ENCODE peak calls at places on chromosome X, in ten cellular contexts. One of them, this sample, is unnamed.
A peak's percentile ranks its signal among the peaks of the same experiment; 100 is the strongest.

GRCh38 chrX:67555578-67556203 is 11.9 kb downstream of the AR start:
- DNase-seq in non-pigmented ciliary epithelial cell: no peak
- DNase-seq in kidney tubule cell: peak; percentile 62
- DNase-seq in naive B cell: no peak
- DNase-seq in activated CD4-positive, alpha-beta T cell treated with anti-CD3 and anti-CD28 coated beads, Interleukin-2, amount 10 ng/mL, durations not matched to agents 7 days and 5 days: no peak
- DNase-seq in body of pancreas: peak; percentile 12
- DNase-seq in anterior cingulate cortex: no peak
- DNase-seq in stomach: peak; percentile 43
- DNase-seq in activated CD8-positive, alpha-beta T cell treated with anti-CD3 and anti-CD28 coated beads for 36 hours: no peak
- DNase-seq in SW480: peak; percentile 18
- DNase-seq in this sample: no peak

GRCh38 chrX:52923781-52924241 is 26.7 kb downstream of the FAM156B start:
- DNase-seq in non-pigmented ciliary epithelial cell: no peak
- DNase-seq in kidney tubule cell: peak; percentile 54
- DNase-seq in naive B cell: peak; percentile 41
- DNase-seq in activated CD4-positive, alpha-beta T cell treated with anti-CD3 and anti-CD28 coated beads, Interleukin-2, amount 10 ng/mL, durations not matched to agents 7 days and 5 days: no peak
- DNase-seq in body of pancreas: no peak
- DNase-seq in anterior cingulate cortex: no peak
- DNase-seq in stomach: peak; percentile 44
- DNase-seq in activated CD8-positive, alpha-beta T cell treated with anti-CD3 and anti-CD28 coated beads for 36 hours: no peak
- DNase-seq in SW480: peak; percentile 17
- DNase-seq in this sample: no peak

GRCh38 chrX:47501226-47502071 is 18.4 kb upstream of the ZNF41 start:
- DNase-seq in non-pigmented ciliary epithelial cell: no peak
- DNase-seq in kidney tubule cell: no peak
- DNase-seq in naive B cell: no peak
- DNase-seq in activated CD4-positive, alpha-beta T cell treated with anti-CD3 and anti-CD28 coated beads, Interleukin-2, amount 10 ng/mL, durations not matched to agents 7 days and 5 days: no peak
- DNase-seq in body of pancreas: no peak
- DNase-seq in anterior cingulate cortex: no peak
- DNase-seq in stomach: no peak
- DNase-seq in activated CD8-positive, alpha-beta T cell treated with anti-CD3 and anti-CD28 coated beads for 36 hours: no peak
- DNase-seq in SW480: peak; percentile 63
- DNase-seq in this sample: no peak

GRCh38 chrX:129655547-129656248 is 942 bp upstream of the APLN start:
- DNase-seq in non-pigmented ciliary epithelial cell: no peak
- DNase-seq in kidney tubule cell: peak; percentile 34
- DNase-seq in naive B cell: no peak
- DNase-seq in activated CD4-positive, alpha-beta T cell treated with anti-CD3 and anti-CD28 coated beads, Interleukin-2, amount 10 ng/mL, durations not matched to agents 7 days and 5 days: peak; percentile 29
- DNase-seq in body of pancreas: no peak
- DNase-seq in anterior cingulate cortex: no peak
- DNase-seq in stomach: peak; percentile 22
- DNase-seq in activated CD8-positive, alpha-beta T cell treated with anti-CD3 and anti-CD28 coated beads for 36 hours: no peak
- DNase-seq in SW480: peak; percentile 59
- DNase-seq in this sample: no peak

GRCh38 chrX:18406531-18407266 is 18.7 kb upstream of the CDKL5 start:
- DNase-seq in non-pigmented ciliary epithelial cell: no peak
- DNase-seq in kidney tubule cell: no peak
- DNase-seq in naive B cell: no peak
- DNase-seq in activated CD4-positive, alpha-beta T cell treated with anti-CD3 and anti-CD28 coated beads, Interleukin-2, amount 10 ng/mL, durations not matched to agents 7 days and 5 days: no peak
- DNase-seq in body of pancreas: no peak
- DNase-seq in anterior cingulate cortex: no peak
- DNase-seq in stomach: no peak
- DNase-seq in activated CD8-positive, alpha-beta T cell treated with anti-CD3 and anti-CD28 coated beads for 36 hours: no peak
- DNase-seq in SW480: no peak
- DNase-seq in this sample: no peak

GRCh38 chrX:109740076-109740809 is 7.2 kb upstream of the ACSL4 start:
- DNase-seq in non-pigmented ciliary epithelial cell: no peak
- DNase-seq in kidney tubule cell: no peak
- DNase-seq in naive B cell: no peak
- DNase-seq in activated CD4-positive, alpha-beta T cell treated with anti-CD3 and anti-CD28 coated beads, Interleukin-2, amount 10 ng/mL, durations not matched to agents 7 days and 5 days: no peak
- DNase-seq in body of pancreas: peak; percentile 11
- DNase-seq in anterior cingulate cortex: no peak
- DNase-seq in stomach: no peak
- DNase-seq in activated CD8-positive, alpha-beta T cell treated with anti-CD3 and anti-CD28 coated beads for 36 hours: no peak
- DNase-seq in SW480: no peak
- DNase-seq in this sample: no peak

GRCh38 chrX:55450259-55450658 is 1.7 kb upstream of the MAGEH1 start:
- DNase-seq in non-pigmented ciliary epithelial cell: no peak
- DNase-seq in kidney tubule cell: peak; percentile 4
- DNase-seq in naive B cell: no peak
- DNase-seq in activated CD4-positive, alpha-beta T cell treated with anti-CD3 and anti-CD28 coated beads, Interleukin-2, amount 10 ng/mL, durations not matched to agents 7 days and 5 days: no peak
- DNase-seq in body of pancreas: peak; percentile 13
- DNase-seq in anterior cingulate cortex: no peak
- DNase-seq in stomach: no peak
- DNase-seq in activated CD8-positive, alpha-beta T cell treated with anti-CD3 and anti-CD28 coated beads for 36 hours: no peak
- DNase-seq in SW480: peak; percentile 3
- DNase-seq in this sample: no peak

GRCh38 chrX:136146614-136147319 is 566 bp upstream of the FHL1 start:
- DNase-seq in non-pigmented ciliary epithelial cell: no peak
- DNase-seq in kidney tubule cell: no peak
- DNase-seq in naive B cell: no peak
- DNase-seq in activated CD4-positive, alpha-beta T cell treated with anti-CD3 and anti-CD28 coated beads, Interleukin-2, amount 10 ng/mL, durations not matched to agents 7 days and 5 days: peak; percentile 8
- DNase-seq in body of pancreas: no peak
- DNase-seq in anterior cingulate cortex: peak; percentile 40
- DNase-seq in stomach: no peak
- DNase-seq in activated CD8-positive, alpha-beta T cell treated with anti-CD3 and anti-CD28 coated beads for 36 hours: peak; percentile 27
- DNase-seq in SW480: no peak
- DNase-seq in this sample: no peak

GRCh38 chrX:31658360-31658759 is 586.5 kb upstream of the FTHL17 start:
- DNase-seq in non-pigmented ciliary epithelial cell: no peak
- DNase-seq in kidney tubule cell: peak; percentile 51
- DNase-seq in naive B cell: no peak
- DNase-seq in activated CD4-positive, alpha-beta T cell treated with anti-CD3 and anti-CD28 coated beads, Interleukin-2, amount 10 ng/mL, durations not matched to agents 7 days and 5 days: no peak
- DNase-seq in body of pancreas: no peak
- DNase-seq in anterior cingulate cortex: no peak
- DNase-seq in stomach: no peak
- DNase-seq in activated CD8-positive, alpha-beta T cell treated with anti-CD3 and anti-CD28 coated beads for 36 hours: no peak
- DNase-seq in SW480: peak; percentile 43
- DNase-seq in this sample: no peak

GRCh38 chrX:19064175-19064574 is 58.1 kb downstream of the ADGRG2 start:
- DNase-seq in non-pigmented ciliary epithelial cell: peak; percentile 20
- DNase-seq in kidney tubule cell: no peak
- DNase-seq in naive B cell: no peak
- DNase-seq in activated CD4-positive, alpha-beta T cell treated with anti-CD3 and anti-CD28 coated beads, Interleukin-2, amount 10 ng/mL, durations not matched to agents 7 days and 5 days: no peak
- DNase-seq in body of pancreas: no peak
- DNase-seq in anterior cingulate cortex: no peak
- DNase-seq in stomach: no peak
- DNase-seq in activated CD8-positive, alpha-beta T cell treated with anti-CD3 and anti-CD28 coated beads for 36 hours: no peak
- DNase-seq in SW480: no peak
- DNase-seq in this sample: no peak

GRCh38 chrX:118780509-118780908 is 43.1 kb upstream of the ZCCHC12 start:
- DNase-seq in non-pigmented ciliary epithelial cell: no peak
- DNase-seq in kidney tubule cell: no peak
- DNase-seq in naive B cell: no peak
- DNase-seq in activated CD4-positive, alpha-beta T cell treated with anti-CD3 and anti-CD28 coated beads, Interleukin-2, amount 10 ng/mL, durations not matched to agents 7 days and 5 days: no peak
- DNase-seq in body of pancreas: no peak
- DNase-seq in anterior cingulate cortex: no peak
- DNase-seq in stomach: no peak
- DNase-seq in activated CD8-positive, alpha-beta T cell treated with anti-CD3 and anti-CD28 coated beads for 36 hours: no peak
- DNase-seq in SW480: no peak
- DNase-seq in this sample: no peak

GRCh38 chrX:134670241-134670811 is 12.1 kb upstream of the PLAC1 start:
- DNase-seq in non-pigmented ciliary epithelial cell: peak; percentile 36
- DNase-seq in kidney tubule cell: peak; percentile 94
- DNase-seq in naive B cell: no peak
- DNase-seq in activated CD4-positive, alpha-beta T cell treated with anti-CD3 and anti-CD28 coated beads, Interleukin-2, amount 10 ng/mL, durations not matched to agents 7 days and 5 days: no peak
- DNase-seq in body of pancreas: peak; percentile 52
- DNase-seq in anterior cingulate cortex: no peak
- DNase-seq in stomach: peak; percentile 48
- DNase-seq in activated CD8-positive, alpha-beta T cell treated with anti-CD3 and anti-CD28 coated beads for 36 hours: no peak
- DNase-seq in SW480: peak; percentile 5
- DNase-seq in this sample: no peak

GRCh38 chrX:54920610-54921426 is at the start of gene TRO:
- DNase-seq in non-pigmented ciliary epithelial cell: peak; percentile 1
- DNase-seq in kidney tubule cell: no peak
- DNase-seq in naive B cell: no peak
- DNase-seq in activated CD4-positive, alpha-beta T cell treated with anti-CD3 and anti-CD28 coated beads, Interleukin-2, amount 10 ng/mL, durations not matched to agents 7 days and 5 days: no peak
- DNase-seq in body of pancreas: no peak
- DNase-seq in anterior cingulate cortex: no peak
- DNase-seq in stomach: no peak
- DNase-seq in activated CD8-positive, alpha-beta T cell treated with anti-CD3 and anti-CD28 coated beads for 36 hours: peak; percentile 8
- DNase-seq in SW480: no peak
- DNase-seq in this sample: no peak

GRCh38 chrX:39258331-39258730 is 457.1 kb downstream of the MID1IP1 start:
- DNase-seq in non-pigmented ciliary epithelial cell: no peak
- DNase-seq in kidney tubule cell: peak; percentile 13
- DNase-seq in naive B cell: no peak
- DNase-seq in activated CD4-positive, alpha-beta T cell treated with anti-CD3 and anti-CD28 coated beads, Interleukin-2, amount 10 ng/mL, durations not matched to agents 7 days and 5 days: no peak
- DNase-seq in body of pancreas: no peak
- DNase-seq in anterior cingulate cortex: no peak
- DNase-seq in stomach: no peak
- DNase-seq in activated CD8-positive, alpha-beta T cell treated with anti-CD3 and anti-CD28 coated beads for 36 hours: no peak
- DNase-seq in SW480: peak; percentile 19
- DNase-seq in this sample: no peak